ENCODE peak calls at places on chromosomes 11 and 22, in five cellular contexts. S is trophoblast cell, Q is neuronal stem cell, C is H9, F is H1. W is an unnamed sample.

GRCh38 chr22:17896552-17896951 is 122.3 kb upstream of the BID start:
- DNase-seq in S (no peak), Q (no peak), C (peak; percentile 79), F (no peak), W (no peak)

GRCh38 chr11:130211144-130211543 is 51.6 kb downstream of the ST14 start:
- DNase-seq in S (no peak), Q (no peak), C (peak; percentile 19), F (no peak), W (no peak)

GRCh38 chr11:122360875-122361274 is 244.9 kb upstream of the BLID start:
- DNase-seq in S (no peak), Q (no peak), C (no peak), F (no peak), W (no peak)

GRCh38 chr11:9849384-9849783 is 185.5 kb downstream of the SWAP70 start:
- DNase-seq in S (no peak), Q (no peak), C (no peak), F (no peak), W (no peak)

GRCh38 chr11:110182886-110183285 is 89.7 kb downstream of the ZC3H12C start:
- DNase-seq in S (peak; percentile 43), Q (no peak), C (no peak), F (no peak), W (peak; percentile 48)

GRCh38 chr11:103448966-103449365 is 339.7 kb downstream of the DYNC2H1 start:
- DNase-seq in S (no peak), Q (no peak), C (no peak), F (no peak), W (no peak)

GRCh38 chr11:86157797-86158378 is 86.7 kb upstream of the EED start:
- DNase-seq in S (no peak), Q (no peak), C (no peak), F (no peak), W (no peak)

GRCh38 chr11:35116762-35117588 is 22.0 kb upstream of the CD44 start:
- DNase-seq in S (no peak), Q (no peak), C (no peak), F (no peak), W (no peak)

GRCh38 chr22:49977578-49977977 is 17.0 kb downstream of the PIM3 start:
- DNase-seq in S (no peak), Q (no peak), C (no peak), F (no peak), W (no peak)

GRCh38 chr11:95358516-95359322 is 127.7 kb upstream of the SESN3 start:
- DNase-seq in S (no peak), Q (no peak), C (no peak), F (no peak), W (no peak)

GRCh38 chr11:13761250-13761649 is 92.8 kb downstream of the FAR1 start:
- DNase-seq in S (no peak), Q (no peak), C (no peak), F (no peak), W (no peak)

GRCh38 chr11:78354741-78355705 is 62.6 kb downstream of the GAB2 start:
- DNase-seq in S (no peak), Q (no peak), C (no peak), F (no peak), W (peak; percentile 31)

GRCh38 chr22:24059121-24059520 is 48.0 kb downstream of the CABIN1 start:
- DNase-seq in S (peak; percentile 49), Q (no peak), C (no peak), F (no peak), W (peak; percentile 52)

GRCh38 chr11:2578006-2578933 is 121.5 kb downstream of the KCNQ1OT1 start:
- DNase-seq in S (no peak), Q (no peak), C (peak; percentile 21), F (no peak), W (no peak)

GRCh38 chr11:20162824-20163777 is 2.8 kb upstream of the DBX1 start:
- DNase-seq in S (no peak), Q (peak; percentile 73), C (peak; percentile 66), F (no peak), W (peak; percentile 45)

GRCh38 chr22:35177811-35178210 is 79.5 kb upstream of the HMGXB4 start:
- DNase-seq in S (no peak), Q (no peak), C (peak; percentile 61), F (no peak), W (no peak)
- H2BK12ac ChIP-seq in S (no peak overlapping the region), Q (no peak overlapping the region), C (no peak overlapping the region), F (no peak overlapping the region), W (no peak overlapping the region)

GRCh38 chr11:48237727-48238126 is 7.2 kb upstream of the OR4X2 start:
- DNase-seq in S (no peak), Q (no peak), C (no peak), F (no peak), W (no peak)
- H3K9me3 ChIP-seq in S (peaks cover 16% of the 10 kb centered on the region), Q (no peaks in the 10 kb centered on the region), C (peaks cover 62% of the 10 kb centered on the region), F (peaks cover 46% of the 10 kb centered on the region), W (no peaks in the 10 kb centered on the region)

DNA sequence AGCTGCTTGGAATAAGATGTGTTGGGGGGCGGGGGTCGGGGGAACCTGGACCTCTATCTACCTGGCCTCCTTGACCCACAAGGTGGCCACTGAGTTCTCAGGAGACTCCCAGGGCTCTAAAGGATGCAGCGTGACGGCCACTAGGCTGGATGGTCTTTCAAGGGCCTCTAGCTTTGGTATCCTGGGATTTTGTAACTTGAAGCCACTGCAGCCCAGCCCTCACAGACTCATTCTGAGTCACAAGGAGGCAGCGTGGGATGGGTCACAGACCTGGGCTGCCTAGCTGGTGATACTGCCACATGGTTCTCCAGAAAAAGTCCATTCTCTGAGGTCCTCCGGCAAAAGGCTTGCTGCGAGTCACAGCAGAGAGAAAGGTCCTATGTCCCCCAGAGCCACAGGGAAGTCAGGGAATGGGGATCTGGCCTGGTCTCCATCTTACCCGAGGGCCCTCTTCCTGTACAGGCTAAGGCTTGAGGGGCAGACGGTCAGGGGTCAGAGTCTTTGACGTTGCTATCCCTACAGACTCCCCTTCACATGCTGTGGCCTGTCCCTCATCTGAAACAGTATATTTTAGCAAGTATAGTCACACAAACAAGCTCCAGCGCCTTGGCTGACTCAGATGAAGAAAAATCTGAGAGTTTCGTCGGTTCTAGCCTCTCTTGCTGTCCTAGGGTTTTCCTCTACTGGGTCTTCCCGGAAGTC is 52.4 kb downstream of the KCNC1 start:
- DNase-seq in S (no peak), Q (no peak), C (no peak), F (no peak), W (peak; percentile 77)
- H2BK12ac ChIP-seq in S (no peak overlapping the region), Q (peak overlapping the region; percentile 69), C (no peak overlapping the region), F (no peak overlapping the region), W (no peak overlapping the region)

GRCh38 chr11:70796601-70797000 is 398.3 kb downstream of the CTTN start:
- DNase-seq in S (no peak), Q (no peak), C (peak; percentile 36), F (no peak), W (no peak)
- H3K9me3 ChIP-seq in S (peaks cover 4% of the 10 kb centered on the region), Q (peaks cover 24% of the 10 kb centered on the region), C (peaks cover 17% of the 10 kb centered on the region), F (peaks cover 15% of the 10 kb centered on the region), W (peaks cover 20% of the 10 kb centered on the region)

W was measured in mesenchymal stem cell.